ENCODE peak calls at places on chromosome 20, in five cellular contexts. Z, W, R, I and Q are unnamed samples.

GRCh38 chr20:38825901-38826625 is 20.6 kb downstream of the PPP1R16B start:
- DNase-seq in Z (no peak), I (peak; percentile 42), W (peak; percentile 23), R (no peak), Q (no peak)

GRCh38 chr20:37223053-37223452 is 38.6 kb downstream of the GHRH start:
- DNase-seq in Z (no peak), R (no peak), I (peak; percentile 89), W (no peak), Q (no peak)

GRCh38 chr20:45981261-45981660 is 9.3 kb upstream of the ZNF335 start:
- DNase-seq in R (no peak), Z (no peak), I (no peak), W (no peak), Q (no peak)

GRCh38 chr20:5626603-5627002 is 123.6 kb upstream of the SHLD1 start:
- DNase-seq in W (no peak), Z (no peak), I (no peak), R (no peak), Q (no peak)

GRCh38 chr20:15297059-15297875 is 959.9 kb upstream of the FLRT3 start:
- DNase-seq in Z (no peak), I (no peak), R (no peak), W (peak; percentile 64), Q (no peak)

GRCh38 chr20:36585410-36586125 is 12.2 kb downstream of the TGIF2 start:
- DNase-seq in Z (no peak), R (no peak), W (no peak), I (peak; percentile 66), Q (no peak)

GRCh38 chr20:24118781-24119175 is 130.2 kb upstream of the GGTLC1 start:
- DNase-seq in I (peak; percentile 62), Z (no peak), R (no peak), W (no peak), Q (no peak)

GRCh38 chr20:9040874-9041524 is 27.9 kb upstream of the PLCB4 start:
- DNase-seq in Z (no peak), W (no peak), R (no peak), I (peak; percentile 29), Q (no peak)

GRCh38 chr20:8331740-8332412 is 199.8 kb downstream of the PLCB1 start:
- DNase-seq in R (no peak), W (peak; percentile 55), Z (no peak), I (peak; percentile 53), Q (peak; percentile 40)

GRCh38 chr20:57471496-57472210 is 53.3 kb downstream of the CTCFL start:
- DNase-seq in R (no peak), W (no peak), Z (no peak), I (no peak), Q (peak; percentile 32)

GRCh38 chr20:23078994-23079364 is 7.1 kb downstream of the CD93 start:
- DNase-seq in R (no peak), I (no peak), W (no peak), Z (no peak), Q (no peak)